ENCODE peak calls at places on chromosomes 3 and 15, in nine cellular contexts. O is adrenal gland, H is GM12865, W is fibroblast of lung, T is neural progenitor cell, C is left lung, S is kidney epithelial cell, X is MM.1S, Y is PC-3. Q is an unnamed sample.

GRCh38 chr15:73114064-73114463 is 61.8 kb downstream of the NEO1 start:
- DNase-seq in C (no peak), O (no peak), X (no peak), Y (no peak), W (no peak), H (no peak), T (peak), S (no peak), Q (no peak)

GRCh38 chr15:60643490-60644040 is 164.6 kb upstream of the ICE2 start:
- DNase-seq in T (no peak), S (no peak), X (no peak), Y (no peak), C (no peak), W (no peak), H (no peak), O (no peak), Q (no peak)

GRCh38 chr3:162719684-162720341 is 1223.2 kb downstream of the OTOL1 start:
- DNase-seq in Y (peak), O (no peak), C (no peak), S (peak), T (no peak), W (peak), X (no peak), H (no peak), Q (no peak)

GRCh38 chr3:64084640-64085039 is 61.3 kb upstream of the PSMD6 start:
- DNase-seq in C (no peak), H (no peak), W (peak), S (peak), X (no peak), Y (peak), T (no peak), O (no peak), Q (no peak)

GRCh38 chr3:128318275-128318920 is 148.3 kb downstream of the DNAJB8 start:
- DNase-seq in O (peak), X (no peak), C (peak), T (no peak), W (no peak), Y (no peak), S (no peak), H (no peak), Q (no peak)

GRCh38 chr15:71811752-71812735 is 1.7 kb downstream of the NR2E3 start:
- DNase-seq in W (no peak), S (no peak), X (no peak), T (no peak), H (no peak), Y (no peak), C (no peak), O (no peak), Q (no peak)

GRCh38 chr15:29849218-29849617 is 26.9 kb upstream of the TJP1 start:
- DNase-seq in S (no peak), C (no peak), T (no peak), Y (peak), W (no peak), H (no peak), O (no peak), X (no peak), Q (no peak)

GRCh38 chr3:133880287-133880686 is 15.4 kb downstream of the RAB6B start:
- DNase-seq in C (no peak), T (no peak), W (no peak), X (no peak), Y (no peak), H (peak), O (peak), S (no peak), Q (peak)

GRCh38 chr3:157499342-157499963 is 3.8 kb downstream of the VEPH1 start:
- DNase-seq in T (peak), W (no peak), X (peak), Y (peak), O (no peak), C (peak), S (peak), H (no peak), Q (no peak)

GRCh38 chr3:31103181-31103580 is 208.7 kb upstream of the GADL1 start:
- DNase-seq in Y (no peak), O (no peak), W (no peak), H (no peak), T (no peak), X (no peak), C (no peak), S (no peak), Q (no peak)

GRCh38 chr3:138230525-138230924 is 43.4 kb downstream of the ARMC8 start:
- DNase-seq in O (no peak), S (no peak), H (peak), T (no peak), Y (no peak), X (no peak), W (no peak), C (no peak), Q (no peak)

GRCh38 chr3:128083980-128084674 is 31.9 kb downstream of the SEC61A1 start:
- DNase-seq in H (no peak), S (no peak), Y (no peak), O (no peak), T (no peak), X (no peak), W (peak), C (no peak), Q (no peak)

GRCh38 chr3:46558184-46559029 is 7.7 kb downstream of the LRRC2 start:
- DNase-seq in T (peak), Y (peak), S (peak), W (peak), H (peak), C (peak), X (peak), O (peak), Q (peak)

GRCh38 chr3:15452156-15452555 is 24.8 kb downstream of the EAF1 start:
- DNase-seq in O (no peak), X (no peak), H (no peak), S (no peak), T (no peak), Y (no peak), W (no peak), C (no peak), Q (no peak)

GRCh38 chr3:188179006-188179966 is 25.3 kb downstream of the LPP start:
- DNase-seq in W (peak), T (peak), H (no peak), S (no peak), O (no peak), C (peak), Y (no peak), X (no peak), Q (no peak)

GRCh38 chr15:61157933-61158332 is 71.2 kb downstream of the RORA start:
- DNase-seq in O (peak), Y (no peak), S (no peak), C (peak), T (no peak), H (no peak), X (no peak), W (peak), Q (no peak)

GRCh38 chr15:66851226-66852063 is 149.4 kb downstream of the SMAD6 start:
- DNase-seq in W (peak), O (peak), X (peak), T (peak), S (peak), Y (peak), C (peak), H (peak), Q (no peak)

GRCh38 chr15:40238927-40239591 is at the start of gene PAK6:
- DNase-seq in O (peak), H (peak), Y (peak), X (no peak), T (peak), S (peak), W (no peak), C (peak), Q (no peak)

GRCh38 chr15:68609618-68610017 is 30.8 kb downstream of the CORO2B start:
- DNase-seq in S (no peak), O (no peak), X (no peak), Y (no peak), C (no peak), T (no peak), W (peak), H (no peak), Q (no peak)

GRCh38 chr15:64749999-64750657 is 25.3 kb downstream of the RBPMS2 start:
- DNase-seq in O (no peak), Y (no peak), W (peak), T (peak), C (no peak), H (no peak), X (no peak), S (no peak), Q (no peak)

DNA sequence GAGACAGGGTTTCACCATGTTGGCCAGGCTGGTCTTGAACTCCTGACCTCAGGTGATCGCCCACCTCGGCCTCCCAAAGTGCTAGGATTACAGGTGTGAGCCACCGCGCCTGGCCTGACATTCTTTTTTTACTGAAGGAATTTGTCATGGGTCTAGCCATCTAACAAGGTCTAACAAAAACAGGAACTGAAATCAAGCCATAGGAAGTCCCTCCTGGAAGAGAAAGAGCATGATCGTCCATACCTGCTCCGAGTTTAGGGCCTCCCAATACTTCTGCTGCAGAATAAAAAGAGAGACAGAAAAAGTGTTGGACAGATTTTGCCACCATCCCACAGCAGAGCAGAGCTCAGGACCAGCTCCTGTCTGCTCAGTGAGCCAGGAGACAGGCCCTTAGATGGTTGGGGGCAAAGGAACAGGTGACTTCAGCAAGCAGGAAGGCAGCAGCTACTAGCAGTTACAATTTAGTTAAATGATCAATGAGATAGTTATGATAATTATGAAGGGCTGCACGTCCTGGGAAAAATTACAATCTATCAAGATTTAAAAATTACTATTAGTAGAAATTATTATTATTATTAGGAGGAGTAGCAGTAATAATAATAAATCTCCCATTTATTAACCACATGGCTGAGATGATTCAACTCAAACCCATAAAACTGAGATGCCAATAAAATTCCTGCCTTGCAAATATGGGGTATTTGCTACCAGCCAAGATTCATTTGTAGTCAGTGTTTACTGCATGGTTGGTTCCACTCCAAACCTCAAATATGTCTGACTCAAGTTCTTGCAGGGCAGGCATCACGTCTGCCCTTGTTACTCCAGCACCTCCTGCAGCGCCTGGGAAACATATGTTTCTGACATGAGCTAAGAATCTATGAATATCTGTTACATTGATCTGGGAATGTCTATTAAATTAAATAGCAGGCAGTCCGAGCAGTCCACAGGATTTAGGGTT is 40.1 kb downstream of the TMEM44 start:
- DNase-seq in X (peak), T (no peak), C (no peak), H (peak), W (peak), O (no peak), Y (peak), S (peak), Q (no peak)
- TF ChIP-seq CTCF in X (no peak), T (no peak), C (no peak), H (no peak), W (no peak), O (no peak), Y (peak), S (peak), Q (no peak)

DNA sequence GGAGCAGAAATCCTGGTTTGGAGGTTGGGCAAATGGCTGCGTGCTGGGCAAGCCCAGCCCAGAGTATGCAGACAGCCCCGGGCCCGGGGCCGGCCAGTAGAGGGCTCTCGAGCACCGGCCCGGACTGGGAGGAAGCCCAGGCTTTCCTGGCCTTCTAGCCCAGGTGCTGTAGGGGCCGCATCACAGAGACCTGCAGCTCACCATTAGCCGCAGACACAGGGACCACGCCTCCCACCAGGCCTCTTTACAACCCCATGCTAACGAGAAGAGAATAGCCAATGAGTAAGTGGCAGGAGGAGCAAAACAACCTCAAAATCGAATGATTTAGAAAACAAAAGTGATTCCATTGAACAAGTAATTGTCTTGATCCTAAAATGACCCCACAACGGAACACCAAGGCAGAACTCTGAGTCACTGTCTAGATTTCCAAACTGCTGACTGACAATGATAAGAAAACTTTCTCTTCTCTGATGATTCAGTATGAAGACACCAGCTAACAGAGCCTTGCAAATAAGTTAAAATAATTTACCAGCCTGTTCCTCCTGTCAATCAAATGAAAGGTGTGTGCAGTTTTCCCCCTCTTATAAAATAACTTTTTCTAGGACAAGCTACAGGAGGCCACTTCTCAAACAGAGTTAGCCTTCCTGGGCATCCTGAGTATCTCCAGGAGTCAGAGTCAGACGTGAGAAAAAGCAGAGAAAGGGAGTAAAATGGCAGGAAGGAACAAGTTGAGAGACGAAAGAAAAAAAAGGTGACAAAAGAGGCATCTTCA is 102.2 kb downstream of the DGKG start:
- DNase-seq in S (peak), X (peak), T (peak), C (peak), W (peak), O (peak), Y (peak), H (peak), Q (no peak)
- H3K4me3 ChIP-seq in S (no peak), X (no peak), T (no peak), C (no peak), W (no peak), O (no peak), Y (peak), H (no peak), Q (no peak)

GRCh38 chr3:66836363-66837152 is 161.5 kb upstream of the KBTBD8 start:
- DNase-seq in X (no peak), O (no peak), C (no peak), H (no peak), S (no peak), Y (peak), T (no peak), W (peak), Q (no peak)
- TF ChIP-seq CTCF in X (peak), O (no peak), C (no peak), H (no peak), S (peak), Y (peak), T (peak), W (no peak), Q (no peak)

DNA sequence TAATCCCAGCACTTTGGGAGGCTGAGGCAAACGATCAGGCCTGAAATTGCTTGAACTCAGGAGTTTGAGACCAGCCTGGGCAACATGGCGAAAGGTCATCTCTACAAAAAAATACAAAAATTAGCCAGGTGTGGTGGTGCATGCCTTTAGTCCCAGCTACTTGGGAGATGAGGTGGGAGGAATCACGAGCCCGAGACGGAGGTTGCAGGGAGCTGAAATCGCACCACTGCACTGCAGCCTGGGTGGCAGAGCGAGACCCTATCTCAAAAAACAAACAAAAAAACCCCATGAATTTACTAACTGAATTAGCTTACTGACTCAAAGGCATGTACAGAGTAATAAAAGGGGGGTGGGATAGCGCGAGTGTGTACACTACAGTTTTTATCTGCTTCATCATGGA is 19.4 kb downstream of the ARF4 start:
- DNase-seq in X (no peak), S (no peak), C (no peak), H (no peak), O (no peak), Y (no peak), W (no peak), T (no peak), Q (no peak)
- H3K4me3 ChIP-seq in X (no peak), S (no peak), C (no peak), H (no peak), O (no peak), Y (no peak), W (no peak), T (no peak), Q (no peak)

DNA sequence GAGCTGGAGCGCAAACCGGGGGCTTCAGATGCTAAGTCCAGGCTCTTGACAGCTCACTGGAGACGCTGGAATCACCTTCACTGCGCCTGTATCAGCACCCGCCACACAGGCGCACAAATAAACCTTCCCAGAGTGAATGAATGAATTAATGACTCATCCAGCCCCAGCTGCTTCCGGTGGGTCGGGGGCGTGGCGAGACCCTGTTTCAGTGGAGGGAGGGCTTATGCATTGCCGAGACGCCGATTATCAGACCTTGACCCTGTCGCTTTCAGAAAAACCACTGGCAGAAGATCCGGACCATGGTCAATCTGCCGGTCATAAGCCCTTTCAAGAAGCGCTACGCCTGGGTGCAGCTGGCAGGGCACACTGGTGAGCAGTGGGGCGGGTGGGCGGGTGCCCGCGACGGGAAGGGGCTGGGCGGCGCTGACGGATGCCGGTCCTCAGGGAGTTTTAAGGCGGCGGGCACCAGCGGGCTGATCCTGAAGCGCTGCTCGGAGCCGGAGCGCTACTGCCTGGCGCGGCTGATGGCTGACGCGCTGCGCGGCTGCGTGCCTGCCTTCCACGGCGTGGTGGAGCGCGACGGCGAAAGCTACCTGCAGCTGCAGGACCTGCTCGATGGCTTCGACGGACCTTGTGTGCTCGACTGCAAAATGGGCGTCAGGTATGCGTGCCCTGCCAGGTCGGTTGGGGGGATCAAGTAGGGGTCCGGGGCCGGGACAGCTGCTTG is 7.7 kb downstream of the ITPKA start:
- DNase-seq in C (no peak), W (peak), H (peak), Y (no peak), T (peak), O (no peak), S (no peak), X (no peak), Q (no peak)
- TF ChIP-seq CTCF in C (no peak), W (no peak), H (no peak), Y (no peak), T (no peak), O (no peak), S (no peak), X (no peak), Q (no peak)

GRCh38 chr3:173583496-173583895 is 186.0 kb downstream of the NLGN1 start:
- DNase-seq in W (no peak), T (peak), S (no peak), H (no peak), C (no peak), Y (no peak), X (no peak), O (no peak), Q (no peak)

GRCh38 chr3:173584093-173584833 is 186.7 kb downstream of the NLGN1 start:
- DNase-seq in H (no peak), S (no peak), X (peak), Y (peak), W (peak), C (no peak), O (no peak), T (peak), Q (no peak)

GRCh38 chr3:173587055-173587454 is 189.5 kb downstream of the NLGN1 start:
- DNase-seq in W (no peak), H (no peak), T (no peak), X (no peak), S (no peak), O (no peak), C (no peak), Y (no peak), Q (no peak)

GRCh38 chr3:173586176-173586575 is 188.6 kb downstream of the NLGN1 start:
- DNase-seq in X (no peak), O (no peak), T (no peak), S (no peak), Y (peak), H (no peak), W (no peak), C (no peak), Q (no peak)

DNA sequence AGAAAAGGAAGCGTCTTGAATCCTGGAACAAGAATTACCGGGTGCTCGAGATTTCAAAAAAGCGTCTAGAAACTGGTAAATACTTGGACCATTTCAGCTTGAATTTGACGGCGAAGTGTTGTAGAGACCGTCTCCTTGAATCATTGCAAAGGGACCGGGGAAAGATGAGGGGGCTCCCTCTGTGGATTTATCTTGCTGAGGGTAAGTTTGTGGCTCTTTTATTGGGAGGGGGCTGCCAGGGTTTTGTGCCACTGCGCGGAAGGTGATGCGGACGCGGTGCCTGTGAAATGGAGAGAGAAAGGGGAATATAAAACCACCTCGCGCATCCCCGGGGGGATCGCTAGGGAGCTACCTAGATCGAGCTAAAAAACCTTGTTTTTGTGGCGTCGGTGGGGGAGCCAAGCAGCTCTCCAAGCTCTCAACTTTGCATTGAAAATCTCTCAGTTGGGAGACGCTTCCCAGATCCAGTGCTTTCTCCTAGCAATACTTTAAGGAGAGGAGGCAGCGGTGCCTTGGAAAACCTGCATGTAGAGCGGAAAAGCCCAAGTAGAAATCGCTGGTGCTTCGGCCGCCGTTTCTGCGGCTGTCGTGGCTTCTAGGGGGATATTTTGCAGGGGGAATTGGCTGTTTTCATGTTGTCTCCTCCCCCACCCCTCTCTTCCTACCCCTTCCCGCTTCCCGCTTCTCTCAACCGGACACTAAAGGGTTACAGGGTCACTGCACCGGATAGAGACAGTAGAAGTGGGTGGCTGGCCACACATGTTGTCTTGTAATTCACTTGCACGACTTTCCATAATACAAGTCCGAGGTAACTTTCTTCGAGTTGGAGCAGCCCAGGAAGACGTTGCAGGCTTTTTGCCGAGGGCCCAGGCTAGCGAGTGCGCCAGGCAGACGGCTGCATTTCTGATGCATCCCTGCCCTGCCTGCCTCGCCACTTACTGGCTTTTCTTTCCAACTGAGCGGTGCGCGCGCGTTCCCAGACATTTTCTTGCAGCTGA is 187.6 kb downstream of the NLGN1 start:
- DNase-seq in Y (peak), X (peak), W (peak), C (peak), O (no peak), S (no peak), T (peak), H (no peak), Q (no peak)
- H3K4me3 ChIP-seq in Y (peak), X (peak), W (peak), C (peak), O (no peak), S (peak), T (peak), H (no peak), Q (no peak)

GRCh38 chr3:111577798-111578685 is 17.1 kb downstream of the ZBED2 start:
- DNase-seq in Y (peak), T (peak), O (no peak), X (peak), C (no peak), S (no peak), H (peak), W (peak), Q (peak)
- TF ChIP-seq CTCF in Y (peak), T (peak), O (peak), X (peak), C (peak), S (peak), H (peak), W (peak), Q (peak)

Q was measured in GM12864.